ENCODE peak calls at places on chromosomes 16 and 17, in six cellular contexts. B is K562, C is SK-N-SH, R is GM23338, S is GM12878, T is HepG2. U is an unnamed sample.

GRCh38 chr17:82965371-82965770 is 114.0 kb upstream of the METRNL start:
- DNase-seq in C (no peak), B (no peak), T (no peak), S (no peak), R (no peak), U (no peak)

GRCh38 chr16:67170168-67170947 is at the start of gene NOL3:
- DNase-seq in S (peak; percentile 58), B (peak; percentile 87), C (peak; percentile 93), R (peak; percentile 87), T (peak; percentile 87), U (no peak)

GRCh38 chr17:27414271-27414670 is 42.0 kb upstream of the KSR1 start:
- DNase-seq in S (no peak), B (no peak), C (no peak), T (no peak), R (no peak), U (no peak)

GRCh38 chr17:79009397-79010303 is at the start of gene CANT1:
- DNase-seq in C (peak; percentile 100), R (peak; percentile 92), B (peak; percentile 91), S (peak; percentile 64), T (peak; percentile 84), U (peak; percentile 56)

GRCh38 chr16:79532785-79533184 is 67.8 kb downstream of the MAF start:
- DNase-seq in R (no peak), C (no peak), T (no peak), S (no peak), B (no peak), U (no peak)

GRCh38 chr17:4420692-4421131 is 13.0 kb upstream of the SPNS3 start:
- DNase-seq in B (peak; percentile 74), C (peak; percentile 81), S (peak; percentile 37), T (peak; percentile 73), R (peak; percentile 90), U (peak; percentile 71)

GRCh38 chr17:57607553-57608120 is 137.5 kb downstream of the CCDC182 start:
- DNase-seq in C (no peak), S (no peak), R (no peak), T (no peak), B (no peak), U (no peak)

GRCh38 chr17:77901476-77901875 is 57.0 kb upstream of the TNRC6C start:
- DNase-seq in C (no peak), S (no peak), T (no peak), R (no peak), B (no peak), U (no peak)

GRCh38 chr17:81804559-81805399 is 829 bp downstream of the GCGR start:
- DNase-seq in R (peak; percentile 61), C (no peak), T (no peak), B (no peak), S (no peak), U (no peak)

GRCh38 chr17:31431098-31431794 is 39.8 kb downstream of the RAB11FIP4 start:
- DNase-seq in R (no peak), T (no peak), C (no peak), S (no peak), B (no peak), U (no peak)

GRCh38 chr17:76268015-76268749 is 3.0 kb downstream of the UBALD2 start:
- DNase-seq in R (peak; percentile 56), C (peak; percentile 39), B (peak; percentile 93), T (no peak), S (peak; percentile 76), U (no peak)

GRCh38 chr17:64492481-64493109 is 4.3 kb downstream of the POLG2 start:
- DNase-seq in T (no peak), R (peak; percentile 56), S (no peak), C (peak; percentile 33), B (no peak), U (no peak)

GRCh38 chr17:36934759-36935630 is 2.3 kb upstream of the LHX1 start:
- DNase-seq in C (peak; percentile 84), R (peak; percentile 85), B (peak; percentile 43), S (no peak), T (no peak), U (no peak)

GRCh38 chr17:3794890-3795757 is 5.9 kb downstream of the ITGAE start:
- DNase-seq in R (no peak), S (no peak), B (no peak), T (peak; percentile 78), C (no peak), U (no peak)

GRCh38 chr17:78903101-78903779 is at the start of gene CEP295NL:
- DNase-seq in B (peak; percentile 40), C (peak; percentile 78), R (peak; percentile 59), T (peak; percentile 47), S (no peak), U (no peak)

GRCh38 chr16:82857693-82858337 is 231.0 kb downstream of the CDH13 start:
- DNase-seq in S (no peak), T (no peak), R (no peak), B (no peak), C (no peak), U (no peak)

GRCh38 chr17:69672924-69673323 is 258.4 kb downstream of the MAP2K6 start:
- DNase-seq in R (no peak), B (no peak), T (no peak), C (no peak), S (no peak), U (no peak)

GRCh38 chr16:930511-930910 is 40.3 kb downstream of the LMF1 start:
- DNase-seq in C (no peak), R (no peak), B (no peak), T (no peak), S (no peak), U (no peak)

GRCh38 chr17:48841395-48841831 is 10.6 kb downstream of the CALCOCO2 start:
- DNase-seq in B (no peak), C (no peak), S (peak; percentile 83), T (no peak), R (no peak), U (no peak)

GRCh38 chr17:41009301-41009760 is 403 bp upstream of the KRTAP3-1 start:
- DNase-seq in B (no peak), R (peak; percentile 35), C (no peak), S (no peak), T (peak; percentile 99), U (no peak)

GRCh38 chr16:84982434-84982833 is 28.9 kb downstream of the ZDHHC7 start:
- DNase-seq in B (peak; percentile 70), T (no peak), R (no peak), C (no peak), S (no peak), U (no peak)

GRCh38 chr17:27605409-27605808 is 25.6 kb upstream of the LGALS9 start:
- DNase-seq in T (no peak), R (no peak), S (no peak), C (no peak), B (no peak), U (no peak)

GRCh38 chr16:51326131-51326856 is 175.2 kb upstream of the SALL1 start:
- DNase-seq in S (no peak), C (no peak), B (peak; percentile 15), R (no peak), T (no peak), U (no peak)

GRCh38 chr16:8867483-8868271 is 1.1 kb downstream of the CARHSP1 start:
- DNase-seq in T (no peak), C (peak; percentile 69), R (no peak), B (peak; percentile 55), S (no peak), U (no peak)

GRCh38 chr17:80847506-80848230 is 144.0 kb upstream of the CHMP6 start:
- DNase-seq in R (no peak), T (no peak), S (no peak), B (peak; percentile 41), C (no peak), U (no peak)

GRCh38 chr17:4310349-4311060 is 46.7 kb upstream of the ANKFY1 start:
- DNase-seq in B (peak; percentile 14), T (peak; percentile 90), S (no peak), C (no peak), R (peak; percentile 21), U (no peak)

GRCh38 chr17:36183811-36184765 is 7.7 kb upstream of the TBC1D3B start:
- DNase-seq in C (peak; percentile 39), B (no peak), T (no peak), S (no peak), R (no peak), U (no peak)

GRCh38 chr17:1989135-1989534 is 36.0 kb downstream of the RTN4RL1 start:
- DNase-seq in C (no peak), S (no peak), R (no peak), B (peak; percentile 24), T (no peak), U (peak; percentile 12)

GRCh38 chr17:48442819-48443218 is 12.8 kb upstream of the SKAP1 start:
- DNase-seq in T (no peak), S (no peak), C (no peak), B (peak; percentile 79), R (no peak), U (no peak)

GRCh38 chr16:12066823-12067222 is 90.3 kb downstream of the SNX29 start:
- DNase-seq in R (no peak), T (no peak), C (no peak), B (no peak), S (no peak), U (no peak)

GRCh38 chr16:12063435-12063834 is 86.9 kb downstream of the SNX29 start:
- DNase-seq in C (no peak), S (no peak), T (no peak), R (no peak), B (no peak), U (no peak)

GRCh38 chr16:12064291-12064690 is 87.8 kb downstream of the SNX29 start:
- DNase-seq in C (no peak), T (no peak), R (no peak), S (no peak), B (no peak), U (no peak)

GRCh38 chr16:12065866-12066545 is 89.5 kb downstream of the SNX29 start:
- DNase-seq in B (no peak), S (no peak), T (no peak), R (no peak), C (no peak), U (no peak)

GRCh38 chr16:12067714-12068401 is 91.3 kb downstream of the SNX29 start:
- DNase-seq in R (peak; percentile 84), T (peak; percentile 84), B (peak; percentile 83), S (no peak), C (peak; percentile 74), U (peak; percentile 65)
- TF ChIP-seq REST in R (no peak), T (peak; percentile 53), B (no peak), S (no peak), C (peak; percentile 82), U (no peak)

GRCh38 chr17:33750943-33751701 is 458.0 kb upstream of the ASIC2 start:
- DNase-seq in B (peak; percentile 65), R (peak; percentile 93), C (peak; percentile 74), T (peak; percentile 15), S (peak; percentile 16), U (peak; percentile 7)
- H2AFZ ChIP-seq in B (peak overlapping the region; percentile 22), R (no peak overlapping the region), C (peak overlapping the region; percentile 73), T (no peak overlapping the region), S (no peak overlapping the region), U (no peak overlapping the region)

DNA sequence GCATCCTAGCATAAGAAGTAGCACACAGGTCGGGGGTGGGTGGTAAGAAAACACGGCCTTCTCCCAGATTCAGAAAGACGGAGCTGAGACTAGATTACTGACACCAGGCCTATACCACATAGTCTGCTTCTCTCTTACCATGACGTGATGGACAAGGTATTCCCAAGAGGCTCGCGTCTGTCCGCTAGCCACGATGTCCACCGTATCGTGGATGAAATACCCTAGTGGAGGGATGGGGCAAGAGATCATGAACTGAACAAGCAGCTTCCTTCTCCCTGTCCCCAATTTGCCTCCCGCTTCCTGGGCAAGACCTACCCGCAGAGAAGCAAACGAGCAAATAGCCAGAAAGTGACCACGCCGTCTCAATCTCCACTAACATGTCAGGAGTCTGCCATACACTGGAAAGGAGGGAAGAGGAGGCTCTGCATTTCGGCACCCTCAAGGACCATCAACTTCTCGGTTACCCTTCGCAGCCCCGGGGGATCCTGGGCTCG is 820 bp downstream of the TLCD1 start:
- DNase-seq in B (peak; percentile 83), T (peak; percentile 65), R (peak; percentile 34), S (no peak), C (no peak), U (peak; percentile 50)
- TF ChIP-seq REST in B (no peak), T (no peak), R (peak; percentile 13), S (no peak), C (no peak), U (no peak)

GRCh38 chr17:17681187-17681743 is at the start of gene RAI1:
- DNase-seq in S (no peak), C (peak; percentile 95), T (peak; percentile 56), R (peak; percentile 73), B (peak; percentile 84), U (no peak)
- H2AFZ ChIP-seq in S (peak within 1 kb of the TSS; percentile 64), C (peak within 1 kb of the TSS; percentile 52), T (no peak within 1 kb of the TSS), R (no peak within 1 kb of the TSS), B (peak within 1 kb of the TSS; percentile 66), U (peak within 1 kb of the TSS; percentile 52)